ENCODE peak calls at places on chromosome 10, in five cellular contexts. One of them, this sample, is unnamed.

GRCh38 chr10:94403823-94404228 is 1.5 kb downstream of the TBC1D12 start:
- DNase-seq in memory B cell: no peak
- DNase-seq in tibial nerve: peak
- DNase-seq in IMR-90: no peak
- DNase-seq in heart right ventricle: no peak
- DNase-seq in this sample: no peak

GRCh38 chr10:133473270-133473669 is 19.5 kb downstream of the SCART1 start:
- DNase-seq in memory B cell: no peak
- DNase-seq in tibial nerve: no peak
- DNase-seq in IMR-90: no peak
- DNase-seq in heart right ventricle: no peak
- DNase-seq in this sample: no peak

GRCh38 chr10:14617850-14618249 is 156.8 kb downstream of the FAM107B start:
- DNase-seq in memory B cell: no peak
- DNase-seq in tibial nerve: no peak
- DNase-seq in IMR-90: peak
- DNase-seq in heart right ventricle: no peak
- DNase-seq in this sample: no peak

GRCh38 chr10:29535012-29535777 is 99.6 kb downstream of the SVIL start:
- DNase-seq in memory B cell: no peak
- DNase-seq in tibial nerve: peak
- DNase-seq in IMR-90: peak
- DNase-seq in heart right ventricle: peak
- DNase-seq in this sample: no peak

GRCh38 chr10:29692121-29692539 is 57.4 kb upstream of the SVIL start:
- DNase-seq in memory B cell: no peak
- DNase-seq in tibial nerve: no peak
- DNase-seq in IMR-90: peak
- DNase-seq in heart right ventricle: no peak
- DNase-seq in this sample: no peak

GRCh38 chr10:111435871-111436270 is 359.0 kb downstream of the ADRA2A start:
- DNase-seq in memory B cell: no peak
- DNase-seq in tibial nerve: no peak
- DNase-seq in IMR-90: no peak
- DNase-seq in heart right ventricle: no peak
- DNase-seq in this sample: no peak

GRCh38 chr10:101085846-101086245 is 24.1 kb downstream of the KAZALD1 start:
- DNase-seq in memory B cell: no peak
- DNase-seq in tibial nerve: no peak
- DNase-seq in IMR-90: no peak
- DNase-seq in heart right ventricle: no peak
- DNase-seq in this sample: no peak

GRCh38 chr10:73628405-73628804 is 12.9 kb downstream of the MYOZ1 start:
- DNase-seq in memory B cell: no peak
- DNase-seq in tibial nerve: no peak
- DNase-seq in IMR-90: no peak
- DNase-seq in heart right ventricle: no peak
- DNase-seq in this sample: no peak

GRCh38 chr10:38007551-38007950 is 2.9 kb upstream of the ZNF33A start:
- DNase-seq in memory B cell: no peak
- DNase-seq in tibial nerve: no peak
- DNase-seq in IMR-90: no peak
- DNase-seq in heart right ventricle: no peak
- DNase-seq in this sample: no peak

GRCh38 chr10:70379581-70380176 is 2.7 kb downstream of the LRRC20 start:
- DNase-seq in memory B cell: no peak
- DNase-seq in tibial nerve: no peak
- DNase-seq in IMR-90: no peak
- DNase-seq in heart right ventricle: no peak
- DNase-seq in this sample: no peak

GRCh38 chr10:133257489-133258065 is 19.1 kb downstream of the ADAM8 start:
- DNase-seq in memory B cell: no peak
- DNase-seq in tibial nerve: peak
- DNase-seq in IMR-90: no peak
- DNase-seq in heart right ventricle: peak
- DNase-seq in this sample: no peak

GRCh38 chr10:98269435-98269912 is 1.5 kb upstream of the LOXL4 start:
- DNase-seq in memory B cell: no peak
- DNase-seq in tibial nerve: peak
- DNase-seq in IMR-90: peak
- DNase-seq in heart right ventricle: peak
- DNase-seq in this sample: no peak

GRCh38 chr10:70266701-70267100 is 17.1 kb downstream of the NPFFR1 start:
- DNase-seq in memory B cell: no peak
- DNase-seq in tibial nerve: no peak
- DNase-seq in IMR-90: no peak
- DNase-seq in heart right ventricle: no peak
- DNase-seq in this sample: no peak

GRCh38 chr10:11870461-11870780 is 47.3 kb downstream of the PROSER2 start:
- DNase-seq in memory B cell: no peak
- DNase-seq in tibial nerve: no peak
- DNase-seq in IMR-90: no peak
- DNase-seq in heart right ventricle: no peak
- DNase-seq in this sample: no peak

GRCh38 chr10:78312197-78313046 is 278.8 kb downstream of the RPS24 start:
- DNase-seq in memory B cell: no peak
- DNase-seq in tibial nerve: no peak
- DNase-seq in IMR-90: peak
- DNase-seq in heart right ventricle: no peak
- DNase-seq in this sample: no peak

GRCh38 chr10:30059209-30060107 is at the start of gene JCAD:
- DNase-seq in memory B cell: peak
- DNase-seq in tibial nerve: peak
- DNase-seq in IMR-90: no peak
- DNase-seq in heart right ventricle: peak
- DNase-seq in this sample: peak

GRCh38 chr10:37763132-37763531 is 94.3 kb downstream of the ZNF248 start:
- DNase-seq in memory B cell: no peak
- DNase-seq in tibial nerve: no peak
- DNase-seq in IMR-90: no peak
- DNase-seq in heart right ventricle: no peak
- DNase-seq in this sample: no peak

GRCh38 chr10:112807013-112807412 is 143.0 kb upstream of the TCF7L2 start:
- DNase-seq in memory B cell: no peak
- DNase-seq in tibial nerve: no peak
- DNase-seq in IMR-90: no peak
- DNase-seq in heart right ventricle: no peak
- DNase-seq in this sample: no peak

GRCh38 chr10:986137-986825 is 2.0 kb upstream of the GTPBP4 start:
- DNase-seq in memory B cell: no peak
- DNase-seq in tibial nerve: no peak
- DNase-seq in IMR-90: peak
- DNase-seq in heart right ventricle: no peak
- DNase-seq in this sample: no peak

GRCh38 chr10:72335394-72336258 is 19.1 kb downstream of the DNAJB12 start:
- DNase-seq in memory B cell: no peak
- DNase-seq in tibial nerve: peak
- DNase-seq in IMR-90: no peak
- DNase-seq in heart right ventricle: peak
- DNase-seq in this sample: peak

GRCh38 chr10:29725133-29725720 is 90.5 kb upstream of the SVIL start:
- DNase-seq in memory B cell: no peak
- DNase-seq in tibial nerve: no peak
- DNase-seq in IMR-90: no peak
- DNase-seq in heart right ventricle: no peak
- DNase-seq in this sample: no peak

GRCh38 chr10:24209946-24210491 is 1.1 kb downstream of the KIAA1217 start:
- DNase-seq in memory B cell: no peak
- DNase-seq in tibial nerve: no peak
- DNase-seq in IMR-90: peak
- DNase-seq in heart right ventricle: peak
- DNase-seq in this sample: peak

This sample was measured in stimulated activated naive B cell treated with anti-CD40 and anti-IgM and Interleukin-4, amounts not matched to agents 10 μg/mL and 1 μg/mL and 100 μg/mL, for 72 hours.